ENCODE peak calls at places on chromosome 9, in six cellular contexts. J is ovary; I is activated CD4-positive, alpha-beta T cell treated with anti-CD3 and anti-CD28 coated beads, Interleukin-2, amount 50 U/mL, for 48 hours; O is IMR-90; M is NCI-H748 treated with DMSO at 0.1 percent for 48 hours; N is AG04450. R is an unnamed sample.

GRCh38 chr9:36966371-36967097 is 67.5 kb downstream of the PAX5 start:
- DNase-seq in J (no peak), I (no peak), O (no peak), M (no peak), N (no peak), R (no peak)

GRCh38 chr9:91241909-91242308 is 119.8 kb downstream of the AUH start:
- DNase-seq in J (no peak), I (no peak), O (peak), M (no peak), N (no peak), R (no peak)

GRCh38 chr9:136949817-136950655 is 2.0 kb upstream of the LCN12 start:
- DNase-seq in J (peak), I (peak), O (peak), M (peak), N (peak), R (peak)

GRCh38 chr9:120926397-120926928 is at the start of gene TRAF1:
- DNase-seq in J (no peak), I (no peak), O (peak), M (no peak), N (no peak), R (no peak)

GRCh38 chr9:82764270-82764669 is 298.7 kb downstream of the RASEF start:
- DNase-seq in J (no peak), I (no peak), O (no peak), M (no peak), N (no peak), R (no peak)

GRCh38 chr9:116032683-116033440 is 120.7 kb upstream of the PAPPA start:
- DNase-seq in J (no peak), I (no peak), O (no peak), M (no peak), N (no peak), R (no peak)

GRCh38 chr9:101586651-101587050 is 8.1 kb downstream of the PPP3R2 start:
- DNase-seq in J (no peak), I (no peak), O (no peak), M (no peak), N (no peak), R (no peak)

GRCh38 chr9:124941689-124942561 is 1.0 kb upstream of the GOLGA1 start:
- DNase-seq in J (peak), I (peak), O (peak), M (peak), N (no peak), R (peak)

GRCh38 chr9:97820373-97820772 is 32.7 kb upstream of the FOXE1 start:
- DNase-seq in J (no peak), I (no peak), O (no peak), M (no peak), N (no peak), R (no peak)

GRCh38 chr9:79266986-79267385 is 304.8 kb upstream of the TLE4 start:
- DNase-seq in J (no peak), I (no peak), O (peak), M (no peak), N (no peak), R (no peak)

GRCh38 chr9:107586493-107586892 is 96.9 kb upstream of the KLF4 start:
- DNase-seq in J (no peak), I (no peak), O (no peak), M (no peak), N (no peak), R (no peak)

GRCh38 chr9:88476491-88477271 is 58.3 kb upstream of the NXNL2 start:
- DNase-seq in J (no peak), I (peak), O (peak), M (no peak), N (no peak), R (peak)

GRCh38 chr9:106918825-106919509 is 56.0 kb downstream of the ZNF462 start:
- DNase-seq in J (no peak), I (no peak), O (no peak), M (no peak), N (no peak), R (no peak)